ENCODE peak calls at places on chromosomes 3 and 15, in eight cellular contexts. One of them, this sample, is unnamed.

GRCh38 chr3:177624523-177625495 is 427.5 kb upstream of the TBL1XR1 start:
- DNase-seq in cardiac muscle cell: no peak
- DNase-seq in epithelial cell of proximal tubule: no peak
- DNase-seq in ovary: no peak
- DNase-seq in fibroblast of mammary gland: no peak
- DNase-seq in IMR-90: no peak
- DNase-seq in choroid plexus epithelial cell: no peak
- DNase-seq in epithelial cell of esophagus: no peak
- DNase-seq in this sample: no peak

GRCh38 chr3:196969660-196970546 is 1.3 kb upstream of the PIGZ start:
- DNase-seq in cardiac muscle cell: peak
- DNase-seq in epithelial cell of proximal tubule: no peak
- DNase-seq in ovary: peak
- DNase-seq in fibroblast of mammary gland: peak
- DNase-seq in IMR-90: peak
- DNase-seq in choroid plexus epithelial cell: peak
- DNase-seq in epithelial cell of esophagus: peak
- DNase-seq in this sample: no peak

GRCh38 chr3:58180940-58181587 is 29.7 kb downstream of the DNASE1L3 start:
- DNase-seq in cardiac muscle cell: no peak
- DNase-seq in epithelial cell of proximal tubule: peak
- DNase-seq in ovary: no peak
- DNase-seq in fibroblast of mammary gland: no peak
- DNase-seq in IMR-90: no peak
- DNase-seq in choroid plexus epithelial cell: no peak
- DNase-seq in epithelial cell of esophagus: peak
- DNase-seq in this sample: no peak

GRCh38 chr3:51559266-51559907 is 20.9 kb downstream of the RAD54L2 start:
- DNase-seq in cardiac muscle cell: no peak
- DNase-seq in epithelial cell of proximal tubule: no peak
- DNase-seq in ovary: peak
- DNase-seq in fibroblast of mammary gland: peak
- DNase-seq in IMR-90: peak
- DNase-seq in choroid plexus epithelial cell: peak
- DNase-seq in epithelial cell of esophagus: no peak
- DNase-seq in this sample: no peak

GRCh38 chr15:66847565-66847991 is 145.5 kb downstream of the SMAD6 start:
- DNase-seq in cardiac muscle cell: no peak
- DNase-seq in epithelial cell of proximal tubule: no peak
- DNase-seq in ovary: no peak
- DNase-seq in fibroblast of mammary gland: no peak
- DNase-seq in IMR-90: no peak
- DNase-seq in choroid plexus epithelial cell: no peak
- DNase-seq in epithelial cell of esophagus: no peak
- DNase-seq in this sample: no peak

GRCh38 chr3:124514681-124515080 is 215.6 kb upstream of the UMPS start:
- DNase-seq in cardiac muscle cell: no peak
- DNase-seq in epithelial cell of proximal tubule: no peak
- DNase-seq in ovary: no peak
- DNase-seq in fibroblast of mammary gland: no peak
- DNase-seq in IMR-90: no peak
- DNase-seq in choroid plexus epithelial cell: no peak
- DNase-seq in epithelial cell of esophagus: peak
- DNase-seq in this sample: no peak

GRCh38 chr15:86183765-86184491 is 104.3 kb downstream of the AGBL1 start:
- DNase-seq in cardiac muscle cell: no peak
- DNase-seq in epithelial cell of proximal tubule: no peak
- DNase-seq in ovary: no peak
- DNase-seq in fibroblast of mammary gland: peak
- DNase-seq in IMR-90: no peak
- DNase-seq in choroid plexus epithelial cell: no peak
- DNase-seq in epithelial cell of esophagus: peak
- DNase-seq in this sample: no peak

GRCh38 chr3:105836533-105836932 is 32.3 kb downstream of the CBLB start:
- DNase-seq in cardiac muscle cell: no peak
- DNase-seq in epithelial cell of proximal tubule: no peak
- DNase-seq in ovary: no peak
- DNase-seq in fibroblast of mammary gland: peak
- DNase-seq in IMR-90: peak
- DNase-seq in choroid plexus epithelial cell: peak
- DNase-seq in epithelial cell of esophagus: peak
- DNase-seq in this sample: no peak

GRCh38 chr3:187833799-187834578 is 88.7 kb upstream of the BCL6 start:
- DNase-seq in cardiac muscle cell: no peak
- DNase-seq in epithelial cell of proximal tubule: no peak
- DNase-seq in ovary: no peak
- DNase-seq in fibroblast of mammary gland: no peak
- DNase-seq in IMR-90: no peak
- DNase-seq in choroid plexus epithelial cell: no peak
- DNase-seq in epithelial cell of esophagus: no peak
- DNase-seq in this sample: peak

GRCh38 chr3:150803440-150803985 is 40.5 kb upstream of the SIAH2 start:
- DNase-seq in cardiac muscle cell: no peak
- DNase-seq in epithelial cell of proximal tubule: no peak
- DNase-seq in ovary: no peak
- DNase-seq in fibroblast of mammary gland: no peak
- DNase-seq in IMR-90: no peak
- DNase-seq in choroid plexus epithelial cell: no peak
- DNase-seq in epithelial cell of esophagus: no peak
- DNase-seq in this sample: peak
- H3K4me3 ChIP-seq in cardiac muscle cell: no peak
- H3K4me3 ChIP-seq in epithelial cell of proximal tubule: no peak
- H3K4me3 ChIP-seq in ovary: no peak
- H3K4me3 ChIP-seq in fibroblast of mammary gland: no peak
- H3K4me3 ChIP-seq in IMR-90: no peak
- H3K4me3 ChIP-seq in choroid plexus epithelial cell: no peak
- H3K4me3 ChIP-seq in epithelial cell of esophagus: no peak
- H3K4me3 ChIP-seq in this sample: no peak

GRCh38 chr15:43516801-43517353 is 531 bp upstream of the MAP1A start:
- DNase-seq in cardiac muscle cell: peak
- DNase-seq in epithelial cell of proximal tubule: no peak
- DNase-seq in ovary: no peak
- DNase-seq in fibroblast of mammary gland: peak
- DNase-seq in IMR-90: peak
- DNase-seq in choroid plexus epithelial cell: peak
- DNase-seq in epithelial cell of esophagus: no peak
- DNase-seq in this sample: no peak
- H3K4me3 ChIP-seq in cardiac muscle cell: peak
- H3K4me3 ChIP-seq in epithelial cell of proximal tubule: no peak
- H3K4me3 ChIP-seq in ovary: peak
- H3K4me3 ChIP-seq in fibroblast of mammary gland: peak
- H3K4me3 ChIP-seq in IMR-90: peak
- H3K4me3 ChIP-seq in choroid plexus epithelial cell: peak
- H3K4me3 ChIP-seq in epithelial cell of esophagus: no peak
- H3K4me3 ChIP-seq in this sample: peak

GRCh38 chr15:70195808-70196304 is 98.1 kb upstream of the TLE3 start:
- DNase-seq in cardiac muscle cell: no peak
- DNase-seq in epithelial cell of proximal tubule: no peak
- DNase-seq in ovary: peak
- DNase-seq in fibroblast of mammary gland: peak
- DNase-seq in IMR-90: peak
- DNase-seq in choroid plexus epithelial cell: peak
- DNase-seq in epithelial cell of esophagus: peak
- DNase-seq in this sample: no peak
- H3K4me3 ChIP-seq in cardiac muscle cell: no peak
- H3K4me3 ChIP-seq in epithelial cell of proximal tubule: no peak
- H3K4me3 ChIP-seq in ovary: no peak
- H3K4me3 ChIP-seq in fibroblast of mammary gland: no peak
- H3K4me3 ChIP-seq in IMR-90: no peak
- H3K4me3 ChIP-seq in choroid plexus epithelial cell: no peak
- H3K4me3 ChIP-seq in epithelial cell of esophagus: no peak
- H3K4me3 ChIP-seq in this sample: no peak

GRCh38 chr3:9893739-9894138 is 3.3 kb downstream of the JAGN1 start:
- DNase-seq in cardiac muscle cell: no peak
- DNase-seq in epithelial cell of proximal tubule: no peak
- DNase-seq in ovary: no peak
- DNase-seq in fibroblast of mammary gland: no peak
- DNase-seq in IMR-90: no peak
- DNase-seq in choroid plexus epithelial cell: no peak
- DNase-seq in epithelial cell of esophagus: no peak
- DNase-seq in this sample: no peak
- H3K4me3 ChIP-seq in cardiac muscle cell: no peak
- H3K4me3 ChIP-seq in epithelial cell of proximal tubule: no peak
- H3K4me3 ChIP-seq in ovary: no peak
- H3K4me3 ChIP-seq in fibroblast of mammary gland: no peak
- H3K4me3 ChIP-seq in IMR-90: no peak
- H3K4me3 ChIP-seq in choroid plexus epithelial cell: no peak
- H3K4me3 ChIP-seq in epithelial cell of esophagus: no peak
- H3K4me3 ChIP-seq in this sample: no peak

DNA sequence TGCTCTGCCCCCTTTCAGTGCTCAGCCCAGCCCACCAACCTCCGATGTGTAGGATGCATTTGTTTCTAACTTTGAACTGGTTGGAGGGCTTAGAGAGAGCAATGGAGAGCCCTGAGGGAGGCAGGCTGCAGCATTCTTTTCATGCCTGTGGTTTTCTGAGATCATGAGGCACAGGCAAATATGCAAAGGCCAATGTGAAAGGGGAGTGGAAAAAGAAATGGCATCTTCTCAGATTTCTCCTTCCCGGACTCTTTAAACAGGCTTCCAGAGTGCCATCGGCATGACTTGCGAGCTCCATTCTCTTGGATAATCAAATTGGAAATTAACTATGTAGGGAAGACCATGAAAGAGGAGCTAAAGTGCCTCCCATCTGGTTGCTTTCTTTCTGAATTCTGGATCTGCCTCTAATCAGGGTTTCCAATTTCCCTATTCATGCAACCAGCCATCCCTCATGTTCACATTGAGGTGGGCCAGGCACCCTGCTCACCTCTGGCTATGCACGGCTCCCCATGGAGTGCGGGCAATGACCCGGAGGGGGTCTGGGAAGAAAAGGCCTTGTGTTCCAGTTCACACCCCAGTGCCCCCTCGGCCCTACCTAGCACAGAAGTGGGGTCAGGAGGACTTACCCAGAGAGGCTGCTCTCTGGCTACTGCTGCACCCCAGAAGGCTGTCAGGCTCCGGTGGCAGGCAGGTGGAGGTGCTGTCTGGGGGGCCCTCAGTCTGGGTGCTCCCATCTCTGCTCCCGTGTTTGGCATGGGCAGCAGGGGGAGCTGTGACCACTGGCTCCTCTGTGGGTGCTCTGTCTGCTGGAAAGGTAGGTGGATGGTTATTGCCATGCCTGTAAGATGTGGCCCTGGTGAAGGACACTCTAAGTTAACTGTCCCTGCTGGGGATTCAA is 16.1 kb downstream of the AMOTL2 start:
- DNase-seq in cardiac muscle cell: peak
- DNase-seq in epithelial cell of proximal tubule: peak
- DNase-seq in ovary: peak
- DNase-seq in fibroblast of mammary gland: peak
- DNase-seq in IMR-90: peak
- DNase-seq in choroid plexus epithelial cell: peak
- DNase-seq in epithelial cell of esophagus: peak
- DNase-seq in this sample: no peak
- H3K4me3 ChIP-seq in cardiac muscle cell: no peak
- H3K4me3 ChIP-seq in epithelial cell of proximal tubule: no peak
- H3K4me3 ChIP-seq in ovary: no peak
- H3K4me3 ChIP-seq in fibroblast of mammary gland: no peak
- H3K4me3 ChIP-seq in IMR-90: no peak
- H3K4me3 ChIP-seq in choroid plexus epithelial cell: no peak
- H3K4me3 ChIP-seq in epithelial cell of esophagus: no peak
- H3K4me3 ChIP-seq in this sample: peak

GRCh38 chr15:91737419-91737818 is 116.1 kb upstream of the SLCO3A1 start:
- DNase-seq in cardiac muscle cell: no peak
- DNase-seq in epithelial cell of proximal tubule: no peak
- DNase-seq in ovary: no peak
- DNase-seq in fibroblast of mammary gland: no peak
- DNase-seq in IMR-90: no peak
- DNase-seq in choroid plexus epithelial cell: no peak
- DNase-seq in epithelial cell of esophagus: no peak
- DNase-seq in this sample: peak
- H3K4me3 ChIP-seq in cardiac muscle cell: no peak
- H3K4me3 ChIP-seq in epithelial cell of proximal tubule: no peak
- H3K4me3 ChIP-seq in ovary: no peak
- H3K4me3 ChIP-seq in fibroblast of mammary gland: no peak
- H3K4me3 ChIP-seq in IMR-90: no peak
- H3K4me3 ChIP-seq in choroid plexus epithelial cell: no peak
- H3K4me3 ChIP-seq in epithelial cell of esophagus: no peak
- H3K4me3 ChIP-seq in this sample: no peak

GRCh38 chr3:113533534-113533892 is 1.2 kb downstream of the SIDT1 start:
- DNase-seq in cardiac muscle cell: no peak
- DNase-seq in epithelial cell of proximal tubule: no peak
- DNase-seq in ovary: no peak
- DNase-seq in fibroblast of mammary gland: no peak
- DNase-seq in IMR-90: no peak
- DNase-seq in choroid plexus epithelial cell: no peak
- DNase-seq in epithelial cell of esophagus: no peak
- DNase-seq in this sample: no peak

GRCh38 chr3:113535898-113536297 is 3.5 kb downstream of the SIDT1 start:
- DNase-seq in cardiac muscle cell: no peak
- DNase-seq in epithelial cell of proximal tubule: no peak
- DNase-seq in ovary: no peak
- DNase-seq in fibroblast of mammary gland: no peak
- DNase-seq in IMR-90: no peak
- DNase-seq in choroid plexus epithelial cell: no peak
- DNase-seq in epithelial cell of esophagus: peak
- DNase-seq in this sample: no peak

GRCh38 chr3:113534365-113534764 is 2.0 kb downstream of the SIDT1 start:
- DNase-seq in cardiac muscle cell: no peak
- DNase-seq in epithelial cell of proximal tubule: no peak
- DNase-seq in ovary: no peak
- DNase-seq in fibroblast of mammary gland: no peak
- DNase-seq in IMR-90: no peak
- DNase-seq in choroid plexus epithelial cell: no peak
- DNase-seq in epithelial cell of esophagus: no peak
- DNase-seq in this sample: no peak

GRCh38 chr3:113537155-113537554 is 4.8 kb downstream of the SIDT1 start:
- DNase-seq in cardiac muscle cell: no peak
- DNase-seq in epithelial cell of proximal tubule: no peak
- DNase-seq in ovary: no peak
- DNase-seq in fibroblast of mammary gland: no peak
- DNase-seq in IMR-90: no peak
- DNase-seq in choroid plexus epithelial cell: no peak
- DNase-seq in epithelial cell of esophagus: peak
- DNase-seq in this sample: no peak

GRCh38 chr3:113536627-113537101 is 4.3 kb downstream of the SIDT1 start:
- DNase-seq in cardiac muscle cell: no peak
- DNase-seq in epithelial cell of proximal tubule: no peak
- DNase-seq in ovary: no peak
- DNase-seq in fibroblast of mammary gland: no peak
- DNase-seq in IMR-90: no peak
- DNase-seq in choroid plexus epithelial cell: peak
- DNase-seq in epithelial cell of esophagus: peak
- DNase-seq in this sample: no peak
- H3K4me3 ChIP-seq in cardiac muscle cell: no peak
- H3K4me3 ChIP-seq in epithelial cell of proximal tubule: no peak
- H3K4me3 ChIP-seq in ovary: no peak
- H3K4me3 ChIP-seq in fibroblast of mammary gland: no peak
- H3K4me3 ChIP-seq in IMR-90: no peak
- H3K4me3 ChIP-seq in choroid plexus epithelial cell: no peak
- H3K4me3 ChIP-seq in epithelial cell of esophagus: no peak
- H3K4me3 ChIP-seq in this sample: no peak

This sample was measured in esophagus muscularis mucosa.